ENCODE peak calls at places on chromosomes 3 and 15, in seven cellular contexts. G is hepatic stellate cell; W is activated CD4-positive, alpha-beta T cell treated with anti-CD3 and anti-CD28 coated beads, Interleukin-2, amount 10 ng/mL, durations not matched to agents 24 days and 14 days; M is brain pericyte; U is H7; H is Jurkat, Clone E6-1; K is suprapubic skin. T is an unnamed sample.

GRCh38 chr3:129051776-129052400 is 8.7 kb upstream of the GP9 start:
- DNase-seq in G (no peak), W (no peak), M (no peak), U (no peak), H (no peak), K (no peak), T (no peak)

GRCh38 chr3:128278761-128279593 is 125.7 kb downstream of the EEFSEC start:
- DNase-seq in G (peak), W (no peak), M (peak), U (peak), H (no peak), K (peak), T (peak)

GRCh38 chr3:127822836-127823589 is 698 bp upstream of the MGLL start:
- DNase-seq in G (peak), W (peak), M (no peak), U (peak), H (no peak), K (peak), T (no peak)

GRCh38 chr15:81363261-81363660 is 10.8 kb downstream of the TMC3 start:
- DNase-seq in G (no peak), W (no peak), M (no peak), U (no peak), H (no peak), K (no peak), T (no peak)

GRCh38 chr3:14286887-14287496 is 108.4 kb downstream of the LSM3 start:
- DNase-seq in G (no peak), W (no peak), M (no peak), U (no peak), H (peak), K (no peak), T (no peak)

GRCh38 chr3:118196183-118196582 is 838.5 kb downstream of the IGSF11 start:
- DNase-seq in G (no peak), W (no peak), M (no peak), U (no peak), H (no peak), K (no peak), T (no peak)

GRCh38 chr15:74420193-74420905 is 13.4 kb downstream of the SEMA7A start:
- DNase-seq in G (peak), W (no peak), M (no peak), U (peak), H (no peak), K (no peak), T (no peak)

GRCh38 chr15:78104119-78104479 is 11.7 kb downstream of the SH2D7 start:
- DNase-seq in G (no peak), W (no peak), M (no peak), U (no peak), H (no peak), K (no peak), T (no peak)

GRCh38 chr15:40091861-40092415 is 16.7 kb downstream of the BMF start:
- DNase-seq in G (no peak), W (no peak), M (peak), U (peak), H (no peak), K (no peak), T (no peak)

GRCh38 chr15:91490211-91490610 is 363.3 kb upstream of the SLCO3A1 start:
- DNase-seq in G (no peak), W (no peak), M (no peak), U (no peak), H (no peak), K (no peak), T (no peak)

GRCh38 chr3:167606836-167607235 is 46.9 kb downstream of the WDR49 start:
- DNase-seq in G (no peak), W (no peak), M (no peak), U (no peak), H (no peak), K (no peak), T (no peak)

GRCh38 chr3:172031957-172032356 is 7.4 kb upstream of the FNDC3B start:
- DNase-seq in G (no peak), W (no peak), M (no peak), U (no peak), H (no peak), K (no peak), T (no peak)

GRCh38 chr3:151086484-151087456 is 1.3 kb downstream of the MED12L start:
- DNase-seq in G (peak), W (peak), M (peak), U (peak), H (peak), K (peak), T (peak)

GRCh38 chr3:111831840-111832239 is 27.2 kb upstream of the PHLDB2 start:
- DNase-seq in G (no peak), W (peak), M (no peak), U (no peak), H (peak), K (no peak), T (peak)

GRCh38 chr3:145776782-145777408 is 384.1 kb downstream of the PLOD2 start:
- DNase-seq in G (peak), W (peak), M (peak), U (peak), H (peak), K (no peak), T (peak)

GRCh38 chr3:179015551-179016020 is 56.0 kb downstream of the ZMAT3 start:
- DNase-seq in G (peak), W (peak), M (peak), U (peak), H (peak), K (no peak), T (peak)

GRCh38 chr3:100825574-100825973 is 116.3 kb downstream of the TFG start:
- DNase-seq in G (no peak), W (no peak), M (no peak), U (no peak), H (no peak), K (no peak), T (peak)

GRCh38 chr3:195133462-195133861 is 137.5 kb downstream of the XXYLT1 start:
- DNase-seq in G (no peak), W (no peak), M (no peak), U (no peak), H (no peak), K (peak), T (peak)

GRCh38 chr3:73500321-73500720 is 124.4 kb downstream of the PDZRN3 start:
- DNase-seq in G (no peak), W (no peak), M (no peak), U (no peak), H (no peak), K (no peak), T (no peak)

GRCh38 chr3:171875923-171876412 is 32.8 kb downstream of the TMEM212 start:
- DNase-seq in G (no peak), W (no peak), M (no peak), U (no peak), H (no peak), K (no peak), T (peak)

GRCh38 chr3:156180077-156180476 is 59.7 kb downstream of the KCNAB1 start:
- DNase-seq in G (peak), W (no peak), M (no peak), U (no peak), H (no peak), K (no peak), T (peak)

GRCh38 chr3:70431906-70432305 is 119.5 kb upstream of the MDFIC2 start:
- DNase-seq in G (peak), W (no peak), M (no peak), U (no peak), H (no peak), K (no peak), T (peak)

GRCh38 chr3:4270726-4271125 is 32.4 kb upstream of the SETMAR start:
- DNase-seq in G (no peak), W (no peak), M (no peak), U (no peak), H (peak), K (no peak), T (no peak)

GRCh38 chr15:29638011-29638410 is 184.3 kb downstream of the TJP1 start:
- DNase-seq in G (no peak), W (no peak), M (no peak), U (no peak), H (no peak), K (no peak), T (no peak)

T was measured in astrocyte of the spinal cord.